ENCODE peak calls at places on chromosome 11, in ten cellular contexts. I, L, H, C, O, D, P, K, F and X are unnamed samples. For H3K4me1, the result is how much of the 10 kb centered on the place peaks cover.

GRCh38 chr11:368414-369335 is 624 bp upstream of the B4GALNT4 start:
- DNase-seq in L (no peak), C (peak), I (peak), O (no peak), F (no peak), K (peak), H (no peak), P (no peak), D (no peak), X (no peak)

GRCh38 chr11:62909107-62909894 is 11.9 kb downstream of the CHRM1 start:
- DNase-seq in H (peak), K (peak), O (peak), D (peak), F (peak), P (peak), I (peak), C (peak), L (peak), X (no peak)

GRCh38 chr11:34354782-34355181 is 3.0 kb downstream of the ABTB2 start:
- DNase-seq in L (no peak), K (peak), F (no peak), O (no peak), H (no peak), I (peak), P (no peak), C (peak), D (no peak), X (no peak)

GRCh38 chr11:108085672-108086071 is 35.7 kb upstream of the ACAT1 start:
- DNase-seq in K (no peak), O (no peak), C (no peak), D (no peak), H (no peak), I (no peak), P (no peak), F (no peak), L (no peak), X (no peak)

GRCh38 chr11:14054708-14055107 is 92.2 kb downstream of the SPON1 start:
- DNase-seq in D (no peak), C (no peak), I (no peak), L (peak), P (peak), F (no peak), O (no peak), H (peak), K (no peak), X (no peak)

GRCh38 chr11:47413908-47414684 is 5.7 kb downstream of the SLC39A13 start:
- DNase-seq in L (no peak), D (no peak), I (no peak), O (no peak), F (no peak), K (no peak), P (peak), C (peak), H (peak), X (no peak)

GRCh38 chr11:8784936-8785335 is 102.3 kb downstream of the RPL27A start:
- DNase-seq in P (no peak), K (no peak), C (no peak), L (no peak), I (no peak), O (no peak), H (no peak), D (no peak), F (no peak), X (no peak)

GRCh38 chr11:71544525-71545214 is 3.5 kb upstream of the KRTAP5-9 start:
- DNase-seq in H (no peak), F (no peak), O (no peak), L (no peak), I (no peak), P (no peak), K (no peak), D (no peak), C (no peak), X (no peak)

GRCh38 chr11:69166186-69167115 is 10.7 kb downstream of the SMIM38 start:
- DNase-seq in L (no peak), P (peak), D (no peak), K (peak), O (peak), I (peak), H (no peak), C (peak), F (peak), X (no peak)

GRCh38 chr11:62953811-62954210 is 31.0 kb downstream of the SLC22A6 start:
- DNase-seq in C (peak), K (peak), O (no peak), I (no peak), P (no peak), H (no peak), D (no peak), F (no peak), L (no peak), X (no peak)

GRCh38 chr11:125129316-125129990 is 18.0 kb upstream of the TMEM218 start:
- DNase-seq in I (no peak), F (no peak), L (no peak), K (no peak), D (no peak), H (no peak), O (no peak), P (no peak), C (no peak), X (no peak)

GRCh38 chr11:125564357-125564756 is 4.9 kb upstream of the EI24 start:
- DNase-seq in I (no peak), K (no peak), H (no peak), L (no peak), P (no peak), O (no peak), C (no peak), F (no peak), D (no peak), X (no peak)

GRCh38 chr11:11458523-11458922 is 105.5 kb upstream of the CSNK2A3 start:
- DNase-seq in H (no peak), K (no peak), F (no peak), P (no peak), D (no peak), I (no peak), L (no peak), C (no peak), O (no peak), X (no peak)

GRCh38 chr11:123525511-123525918 is 95.4 kb downstream of the GRAMD1B start:
- DNase-seq in F (no peak), H (no peak), O (peak), I (no peak), C (no peak), L (no peak), P (no peak), K (no peak), D (no peak), X (no peak)

GRCh38 chr11:117579148-117579547 is 217.9 kb downstream of the DSCAML1 start:
- DNase-seq in L (no peak), I (no peak), K (no peak), F (no peak), H (no peak), C (no peak), D (no peak), O (no peak), P (no peak), X (no peak)

GRCh38 chr11:69312418-69313399 is 18.8 kb downstream of the MYEOV start:
- DNase-seq in D (no peak), I (no peak), H (no peak), O (no peak), K (no peak), F (no peak), C (no peak), P (no peak), L (peak), X (no peak)

GRCh38 chr11:57801185-57801490 is 39.5 kb downstream of the CTNND1 start:
- DNase-seq in P (no peak), K (no peak), F (no peak), I (no peak), L (no peak), D (no peak), O (no peak), H (no peak), C (no peak), X (no peak)

GRCh38 chr11:69213964-69214363 is 58.2 kb downstream of the SMIM38 start:
- DNase-seq in D (no peak), P (no peak), L (no peak), I (no peak), O (no peak), F (no peak), H (peak), K (no peak), C (no peak), X (no peak)

GRCh38 chr11:64385953-64386704 is 27.2 kb downstream of the RPS6KA4 start:
- DNase-seq in P (no peak), F (peak), C (peak), D (no peak), I (peak), K (peak), L (no peak), H (no peak), O (no peak), X (peak)

GRCh38 chr11:76783294-76783900 is at the start of gene TSKU:
- DNase-seq in P (no peak), L (no peak), D (no peak), I (peak), F (no peak), K (peak), H (peak), C (no peak), O (peak), X (no peak)

GRCh38 chr11:100680070-100680469 is 7.0 kb upstream of the ARHGAP42 start:
- DNase-seq in O (no peak), C (no peak), F (no peak), P (no peak), H (no peak), L (no peak), I (no peak), K (no peak), D (no peak), X (no peak)

GRCh38 chr11:101723371-101723770 is 139.6 kb upstream of the TRPC6 start:
- DNase-seq in L (no peak), O (no peak), I (no peak), K (peak), D (no peak), C (no peak), H (no peak), P (no peak), F (no peak), X (no peak)

GRCh38 chr11:109123811-109124787 is 297.9 kb upstream of the C11orf87 start:
- DNase-seq in K (no peak), I (no peak), C (peak), L (peak), D (no peak), F (no peak), O (peak), H (no peak), P (no peak), X (no peak)

GRCh38 chr11:112454841-112455240 is 194.2 kb upstream of the PLET1 start:
- DNase-seq in O (no peak), K (no peak), P (no peak), F (no peak), C (no peak), I (no peak), H (no peak), L (no peak), D (no peak), X (no peak)

GRCh38 chr11:11813288-11813962 is 28.3 kb upstream of the USP47 start:
- DNase-seq in D (peak), I (peak), L (no peak), H (peak), K (peak), C (peak), O (no peak), F (peak), P (peak), X (no peak)

GRCh38 chr11:69447786-69448185 is 33.7 kb upstream of the LINC01488 start:
- DNase-seq in L (no peak), I (no peak), C (no peak), K (peak), F (no peak), H (no peak), P (no peak), O (no peak), D (no peak), X (no peak)

GRCh38 chr11:119709171-119709570 is 19.8 kb downstream of the NECTIN1 start:
- DNase-seq in H (no peak), C (no peak), K (no peak), D (no peak), O (no peak), I (no peak), F (no peak), P (no peak), L (no peak), X (no peak)

GRCh38 chr11:19980388-19980787 is 179.9 kb downstream of the DBX1 start:
- DNase-seq in L (no peak), D (no peak), O (no peak), F (no peak), H (no peak), P (no peak), C (peak), K (no peak), I (no peak), X (no peak)

GRCh38 chr11:77557553-77557952 is 32.2 kb upstream of the AQP11 start:
- DNase-seq in D (no peak), P (no peak), O (peak), H (no peak), K (peak), F (no peak), L (no peak), C (peak), I (peak), X (no peak)

GRCh38 chr11:127843483-127844396 is 743.6 kb downstream of the ETS1 start:
- DNase-seq in F (no peak), O (peak), K (peak), I (peak), C (peak), L (peak), P (no peak), D (peak), H (peak), X (peak)

GRCh38 chr11:84847842-84848241 is 779.3 kb downstream of the DLG2 start:
- DNase-seq in I (no peak), D (no peak), O (no peak), C (no peak), H (no peak), L (no peak), K (peak), P (no peak), F (no peak), X (no peak)

GRCh38 chr11:12802418-12803085 is 128.3 kb downstream of the TEAD1 start:
- DNase-seq in F (peak), P (peak), D (peak), L (peak), C (peak), K (peak), I (peak), O (peak), H (peak), X (no peak)

GRCh38 chr11:104410336-104410735 is 246.4 kb upstream of the PDGFD start:
- DNase-seq in H (no peak), K (no peak), O (no peak), D (no peak), L (no peak), P (no peak), I (no peak), F (no peak), C (no peak), X (no peak)

GRCh38 chr11:104408630-104409029 is 244.7 kb upstream of the PDGFD start:
- DNase-seq in P (no peak), L (no peak), C (no peak), D (no peak), H (no peak), O (no peak), K (no peak), I (no peak), F (no peak), X (no peak)

GRCh38 chr11:104402812-104403521 is 239.0 kb upstream of the PDGFD start:
- DNase-seq in K (no peak), I (no peak), L (no peak), C (no peak), P (no peak), D (no peak), F (no peak), O (peak), H (no peak), X (no peak)

GRCh38 chr11:104405277-104405676 is 241.3 kb upstream of the PDGFD start:
- DNase-seq in C (no peak), H (no peak), D (no peak), L (no peak), K (no peak), P (no peak), F (no peak), O (no peak), I (no peak), X (no peak)
- H3K27ac ChIP-seq in C (no peak), H (no peak), D (no peak), L (no peak), K (no peak), P (no peak), F (no peak), O (no peak), I (no peak), X (no peak)

DNA sequence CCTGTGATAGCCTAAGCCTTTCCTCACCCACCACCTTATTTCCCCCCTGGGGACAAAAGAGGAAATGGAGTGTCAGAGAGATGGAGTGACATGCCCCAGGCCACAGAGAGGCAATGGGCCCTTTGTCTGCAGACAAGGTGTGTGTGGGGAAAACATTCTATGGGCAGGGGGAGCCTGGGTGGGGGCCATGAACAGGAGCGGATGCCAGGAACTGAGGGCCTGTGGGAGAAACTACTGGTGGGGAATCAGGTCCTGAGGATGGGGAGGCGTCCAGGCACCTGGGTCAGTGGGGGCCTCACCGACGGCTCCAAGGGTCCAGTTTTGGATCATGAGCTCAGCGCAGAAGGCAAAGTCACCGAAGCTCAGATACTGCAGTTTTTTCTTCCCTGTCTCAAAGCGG is 3.0 kb downstream of the FIBP start:
- DNase-seq in K (no peak), D (peak), P (no peak), O (no peak), I (no peak), C (no peak), L (no peak), F (no peak), H (no peak), X (no peak)
- H3K4me1 ChIP-seq in K (under half), D (under half), P (under half), O (under half), I (under half), C (under half), L (under half), F (under half), H (under half), X (under half)

DNA sequence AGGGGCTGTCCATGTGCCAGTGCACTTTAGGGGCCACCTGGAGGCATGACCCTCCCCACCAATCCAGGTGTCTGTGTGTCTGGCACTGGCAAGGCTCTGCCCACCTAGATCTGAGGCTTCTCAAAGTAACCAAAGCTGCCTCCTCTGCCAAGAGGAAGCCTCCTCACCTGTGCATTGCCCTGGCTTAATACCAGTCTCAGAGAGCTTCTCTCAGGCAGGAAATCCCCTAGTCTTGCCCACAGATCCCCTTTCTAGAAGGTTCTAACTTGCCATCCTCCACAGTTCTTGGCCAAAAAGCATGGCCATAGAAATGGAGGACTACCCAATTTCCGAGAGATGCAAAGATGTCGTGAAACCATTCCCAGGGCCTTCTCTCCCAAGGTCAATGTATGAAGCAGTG is 68.7 kb downstream of the PRDM11 start:
- DNase-seq in L (no peak), F (no peak), C (no peak), D (no peak), H (no peak), P (no peak), O (no peak), K (no peak), I (no peak), X (no peak)
- H3K27ac ChIP-seq in L (peak), F (no peak), C (no peak), D (no peak), H (no peak), P (no peak), O (no peak), K (no peak), I (no peak), X (no peak)

GRCh38 chr11:2691991-2692841 is 7.6 kb downstream of the KCNQ1OT1 start:
- DNase-seq in L (no peak), C (no peak), O (peak), P (no peak), D (no peak), H (no peak), F (no peak), K (peak), I (no peak), X (no peak)

GRCh38 chr11:2690261-2690575 is 9.6 kb downstream of the KCNQ1OT1 start:
- DNase-seq in H (no peak), D (no peak), P (no peak), C (no peak), F (no peak), L (no peak), I (no peak), O (no peak), K (no peak), X (no peak)

GRCh38 chr11:2691355-2691761 is 8.4 kb downstream of the KCNQ1OT1 start:
- DNase-seq in L (no peak), D (no peak), H (no peak), I (no peak), F (no peak), O (no peak), K (no peak), C (no peak), P (no peak), X (no peak)

GRCh38 chr11:2689551-2690260 is 10.1 kb downstream of the KCNQ1OT1 start:
- DNase-seq in I (no peak), K (no peak), D (no peak), F (no peak), P (no peak), H (no peak), O (no peak), C (no peak), L (no peak), X (no peak)

GRCh38 chr11:2690596-2691354 is 9.0 kb downstream of the KCNQ1OT1 start:
- DNase-seq in L (no peak), K (no peak), O (peak), I (no peak), D (no peak), F (no peak), H (no peak), C (no peak), P (no peak), X (no peak)
- H3K4me1 ChIP-seq in L (half or more), K (under half), O (half or more), I (under half), D (under half), F (under half), H (under half), C (under half), P (under half), X (under half)

DNA sequence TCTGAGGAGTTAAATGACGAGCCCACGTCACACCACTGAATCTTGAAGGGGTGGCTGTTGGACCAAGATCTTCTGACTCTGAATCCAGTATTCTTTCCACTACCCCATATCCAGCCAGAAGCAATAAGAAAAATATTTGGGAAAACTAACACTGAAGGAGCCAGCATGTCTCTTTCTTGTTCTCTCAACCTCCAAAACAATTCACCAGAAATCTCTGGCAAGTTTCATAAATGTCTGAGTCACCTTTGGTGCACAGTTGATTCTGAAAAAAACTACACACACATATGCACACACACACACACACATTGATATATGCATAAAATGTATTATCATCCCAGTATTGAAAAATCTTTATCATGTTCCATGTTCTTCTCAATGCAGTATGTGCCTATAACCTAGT is 104.3 kb upstream of the BLID start:
- DNase-seq in P (no peak), L (no peak), H (no peak), C (peak), F (no peak), I (no peak), O (no peak), K (no peak), D (no peak), X (no peak)
- H3K27ac ChIP-seq in P (no peak), L (peak), H (no peak), C (peak), F (no peak), I (no peak), O (no peak), K (no peak), D (no peak), X (no peak)